ENCODE peak calls at places on chromosomes 1 and 21, in four cellular contexts. K is RCC 7860, O is A172, D is NCI-H345. A is an unnamed sample.

GRCh38 chr21:37704751-37705150 is 211.5 kb downstream of the KCNJ6 start:
- DNase-seq in K (peak), O (no peak), D (peak), A (no peak)

GRCh38 chr1:186421446-186421845 is 39.5 kb downstream of the PDC start:
- DNase-seq in K (no peak), O (no peak), D (no peak), A (no peak)

GRCh38 chr1:228347181-228347580 is 59.5 kb downstream of the TRIM11 start:
- DNase-seq in K (no peak), O (no peak), D (no peak), A (no peak)

GRCh38 chr21:35311985-35312384 is 262.9 kb upstream of the RUNX1 start:
- DNase-seq in K (no peak), O (no peak), D (no peak), A (no peak)

GRCh38 chr1:17877316-17877715 is 122.2 kb downstream of the ACTL8 start:
- DNase-seq in K (no peak), O (no peak), D (no peak), A (no peak)

GRCh38 chr1:119827010-119827409 is 15.8 kb upstream of the REG4 start:
- DNase-seq in K (no peak), O (no peak), D (no peak), A (no peak)

GRCh38 chr21:40043423-40043822 is 176.2 kb downstream of the PCP4 start:
- DNase-seq in K (no peak), O (no peak), D (peak), A (no peak)

GRCh38 chr1:3070654-3071506 is 1.9 kb downstream of the PRDM16 start:
- DNase-seq in K (no peak), O (no peak), D (no peak), A (no peak)

GRCh38 chr1:42730988-42731387 is 9.0 kb downstream of the CLDN19 start:
- DNase-seq in K (peak), O (peak), D (no peak), A (no peak)

GRCh38 chr1:24127134-24127800 is 15.3 kb upstream of the MYOM3 start:
- DNase-seq in K (no peak), O (no peak), D (no peak), A (no peak)

GRCh38 chr1:40302475-40302874 is 14.6 kb downstream of the COL9A2 start:
- DNase-seq in K (no peak), O (no peak), D (no peak), A (peak)

GRCh38 chr21:18289876-18290275 is 45.2 kb downstream of the CHODL start:
- DNase-seq in K (no peak), O (no peak), D (no peak), A (no peak)

GRCh38 chr1:208513799-208514198 is 269.6 kb upstream of the PLXNA2 start:
- DNase-seq in K (no peak), O (no peak), D (no peak), A (no peak)

GRCh38 chr1:15693371-15693770 is 9.3 kb downstream of the PLEKHM2 start:
- DNase-seq in K (no peak), O (no peak), D (no peak), A (no peak)

GRCh38 chr1:9291914-9292360 is 757 bp upstream of the SPSB1 start:
- DNase-seq in K (no peak), O (no peak), D (no peak), A (no peak)

GRCh38 chr1:18440385-18441226 is 40.1 kb upstream of the KLHDC7A start:
- DNase-seq in K (no peak), O (no peak), D (no peak), A (no peak)

A was measured in upper lobe of left lung.